ENCODE peak calls at places on chromosome 9, in six cellular contexts. Q is MM.1S, U is SK-N-SH, O is left lung, X is DND-41, G is cardiac muscle cell. N is an unnamed sample.

GRCh38 chr9:95793924-95794828 is 81.3 kb upstream of the ERCC6L2 start:
- DNase-seq in U (no peak), G (peak), Q (no peak), O (no peak), X (no peak), N (no peak)

GRCh38 chr9:120890415-120891254 is 13.6 kb upstream of the PHF19 start:
- DNase-seq in O (no peak), X (no peak), Q (no peak), G (peak), U (no peak), N (no peak)

GRCh38 chr9:89639367-89639795 is 34.6 kb downstream of the GADD45G start:
- DNase-seq in Q (no peak), O (no peak), X (no peak), G (peak), U (no peak), N (peak)

GRCh38 chr9:82091100-82091499 is 102.5 kb downstream of the SPATA31D1 start:
- DNase-seq in Q (no peak), G (no peak), X (no peak), U (no peak), O (no peak), N (no peak)

GRCh38 chr9:123998970-123999621 is 12.5 kb upstream of the LHX2 start:
- DNase-seq in G (no peak), U (peak), Q (no peak), O (peak), X (no peak), N (no peak)

GRCh38 chr9:121399883-121400607 is 30.0 kb upstream of the STOM start:
- DNase-seq in G (peak), U (peak), Q (peak), X (no peak), O (no peak), N (no peak)

GRCh38 chr9:69674741-69675438 is 2.7 kb upstream of the APBA1 start:
- DNase-seq in X (no peak), Q (no peak), O (no peak), G (peak), U (no peak), N (no peak)

GRCh38 chr9:129576546-129577543 is 44.1 kb downstream of the C9orf50 start:
- DNase-seq in U (no peak), G (peak), O (no peak), X (no peak), Q (no peak), N (no peak)

GRCh38 chr9:100186356-100186755 is 87.3 kb downstream of the INVS start:
- DNase-seq in O (no peak), Q (no peak), U (no peak), G (no peak), X (no peak), N (no peak)

GRCh38 chr9:3746296-3747275 is 220.8 kb upstream of the RFX3 start:
- DNase-seq in U (no peak), Q (no peak), X (no peak), G (peak), O (no peak), N (no peak)

GRCh38 chr9:104987743-104988142 is 59.8 kb upstream of the ABCA1 start:
- DNase-seq in G (peak), X (no peak), U (no peak), Q (no peak), O (no peak), N (no peak)

GRCh38 chr9:114805670-114806551 is at the start of gene TNFSF15:
- DNase-seq in Q (peak), O (peak), X (peak), U (no peak), G (no peak), N (no peak)
- TF ChIP-seq CTCF in Q (no peak), O (no peak), X (no peak), U (no peak), G (no peak), N (no peak)

GRCh38 chr9:137236238-137236935 is 4.7 kb upstream of the TUBB4B start:
- DNase-seq in G (peak), X (peak), Q (peak), U (peak), O (peak), N (peak)
- H3K4me3 ChIP-seq in G (no peak), X (no peak), Q (no peak), U (no peak), O (no peak), N (peak)

DNA sequence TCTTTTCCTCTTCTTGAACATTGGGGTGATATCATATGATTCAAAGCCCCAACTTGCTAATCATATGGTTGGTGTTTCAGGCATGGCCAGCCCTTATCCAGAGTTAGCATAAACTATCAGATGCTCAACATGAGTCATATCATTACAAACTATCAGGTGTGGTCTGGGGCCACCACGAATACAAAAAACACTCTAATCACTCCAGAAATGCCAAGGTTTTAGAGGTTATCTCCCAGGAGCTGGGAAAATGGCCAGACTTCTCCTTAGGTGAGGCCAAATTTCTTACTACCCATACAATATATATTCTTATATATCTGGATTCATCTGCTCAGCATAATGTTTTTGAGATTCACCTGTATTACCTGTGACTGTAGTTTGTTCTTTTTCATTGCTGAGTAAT is 210.5 kb downstream of the CCDC171 start:
- DNase-seq in X (no peak), U (no peak), Q (no peak), G (no peak), O (no peak), N (no peak)
- H3K27ac ChIP-seq in X (no peak), U (no peak), Q (no peak), G (no peak), O (no peak), N (no peak)

GRCh38 chr9:131174681-131175239 is 49.4 kb downstream of the NUP214 start:
- DNase-seq in U (no peak), G (no peak), X (no peak), Q (peak), O (no peak), N (no peak)
- TF ChIP-seq CTCF in U (no peak), G (no peak), X (no peak), Q (no peak), O (no peak), N (no peak)

N was measured in ascending aorta.